ENCODE peak calls at places on chromosomes 1 and 21, in eight cellular contexts. Y is fibroblast of the aortic adventitia, R is RWPE2, S is NCI-H1105 treated with DMSO at 0.1 percent for 48 hours, O is left ventricle myocardium superior, A is T-helper 9 cell, Q is Peyer's patch, T is T-cell. C is an unnamed sample.

GRCh38 chr1:235058695-235059094 is 69.9 kb downstream of the TOMM20 start:
- DNase-seq in O (no peak), Q (no peak), T (no peak), R (no peak), Y (no peak), A (no peak), S (no peak), C (no peak)

GRCh38 chr1:54227091-54227602 is 27.2 kb downstream of the MRPL37 start:
- DNase-seq in A (no peak), T (no peak), Q (peak), Y (no peak), O (no peak), S (no peak), R (no peak), C (no peak)

GRCh38 chr21:38699048-38699447 is 106.7 kb upstream of the ETS2 start:
- DNase-seq in Q (no peak), S (no peak), Y (no peak), T (no peak), A (no peak), O (no peak), R (no peak), C (no peak)

GRCh38 chr1:201430790-201431189 is 9.3 kb upstream of the TNNI1 start:
- DNase-seq in Y (no peak), S (no peak), Q (no peak), T (no peak), A (no peak), R (no peak), O (no peak), C (no peak)

GRCh38 chr1:145706282-145706681 is 886 bp downstream of the PDZK1 start:
- DNase-seq in S (no peak), A (no peak), Y (peak), T (no peak), R (peak), Q (no peak), O (no peak), C (no peak)

GRCh38 chr21:16535100-16535418 is 805.3 kb downstream of the USP25 start:
- DNase-seq in O (peak), R (no peak), Q (peak), Y (peak), T (no peak), S (peak), A (no peak), C (peak)

GRCh38 chr1:17768651-17769241 is 13.6 kb downstream of the ACTL8 start:
- DNase-seq in S (no peak), A (no peak), O (peak), T (no peak), Y (peak), Q (no peak), R (no peak), C (no peak)

GRCh38 chr1:212680691-212681090 is 18.9 kb downstream of the BATF3 start:
- DNase-seq in O (no peak), T (no peak), Y (no peak), A (no peak), Q (no peak), R (no peak), S (no peak), C (no peak)

GRCh38 chr1:24987875-24988559 is 57.9 kb upstream of the RUNX3 start:
- DNase-seq in Y (no peak), S (no peak), R (no peak), T (no peak), O (no peak), A (no peak), Q (no peak), C (no peak)

GRCh38 chr1:53686371-53687267 is 52.3 kb downstream of the GLIS1 start:
- DNase-seq in T (no peak), Q (no peak), S (no peak), O (no peak), R (no peak), A (no peak), Y (no peak), C (no peak)

GRCh38 chr1:94819945-94820746 is at the start of gene SLC44A3:
- DNase-seq in T (no peak), O (peak), Q (peak), A (no peak), Y (peak), S (no peak), R (no peak), C (peak)

GRCh38 chr1:924619-925323 is 1.0 kb downstream of the SAMD11 start:
- DNase-seq in O (peak), Q (no peak), T (no peak), Y (peak), A (no peak), S (no peak), R (no peak), C (no peak)

GRCh38 chr1:191882870-191883269 is 275.4 kb upstream of the RGS18 start:
- DNase-seq in R (no peak), T (no peak), Q (no peak), A (no peak), O (no peak), S (peak), Y (no peak), C (no peak)